ENCODE peak calls at places on chromosomes 2 and 18, in eight cellular contexts. One of them, this sample, is unnamed.

GRCh38 chr2:237440819-237441281 is 26.9 kb upstream of the COL6A3 start:
- DNase-seq in cardiac fibroblast: no peak
- DNase-seq in 8988T: no peak
- DNase-seq in ACHN: no peak
- DNase-seq in stimulated activated CD4-positive, alpha-beta T cell treated with anti-CD3 and anti-CD28 coated beads, Interleukin-15, amount 100 ng/mL, for 24 hours: peak; percentile 78
- DNase-seq in kidney glomerular epithelial cell: no peak
- DNase-seq in neural crest cell: no peak
- DNase-seq in iris pigment epithelial cell: no peak
- DNase-seq in this sample: no peak

GRCh38 chr2:2590796-2591541 is 259.9 kb upstream of the MYT1L start:
- DNase-seq in cardiac fibroblast: no peak
- DNase-seq in 8988T: no peak
- DNase-seq in ACHN: no peak
- DNase-seq in stimulated activated CD4-positive, alpha-beta T cell treated with anti-CD3 and anti-CD28 coated beads, Interleukin-15, amount 100 ng/mL, for 24 hours: no peak
- DNase-seq in kidney glomerular epithelial cell: no peak
- DNase-seq in neural crest cell: no peak
- DNase-seq in iris pigment epithelial cell: no peak
- DNase-seq in this sample: no peak

GRCh38 chr2:65869286-65869685 is 436.9 kb upstream of the SPRED2 start:
- DNase-seq in cardiac fibroblast: no peak
- DNase-seq in 8988T: no peak
- DNase-seq in ACHN: no peak
- DNase-seq in stimulated activated CD4-positive, alpha-beta T cell treated with anti-CD3 and anti-CD28 coated beads, Interleukin-15, amount 100 ng/mL, for 24 hours: no peak
- DNase-seq in kidney glomerular epithelial cell: no peak
- DNase-seq in neural crest cell: no peak
- DNase-seq in iris pigment epithelial cell: no peak
- DNase-seq in this sample: no peak

GRCh38 chr18:45255142-45255890 is 360.0 kb upstream of the SLC14A2 start:
- DNase-seq in cardiac fibroblast: peak; percentile 89
- DNase-seq in 8988T: no peak
- DNase-seq in ACHN: no peak
- DNase-seq in stimulated activated CD4-positive, alpha-beta T cell treated with anti-CD3 and anti-CD28 coated beads, Interleukin-15, amount 100 ng/mL, for 24 hours: no peak
- DNase-seq in kidney glomerular epithelial cell: peak; percentile 47
- DNase-seq in neural crest cell: no peak
- DNase-seq in iris pigment epithelial cell: peak; percentile 89
- DNase-seq in this sample: no peak

GRCh38 chr18:8654482-8655451 is 45.5 kb downstream of the RAB12 start:
- DNase-seq in cardiac fibroblast: peak; percentile 37
- DNase-seq in 8988T: no peak
- DNase-seq in ACHN: peak; percentile 39
- DNase-seq in stimulated activated CD4-positive, alpha-beta T cell treated with anti-CD3 and anti-CD28 coated beads, Interleukin-15, amount 100 ng/mL, for 24 hours: no peak
- DNase-seq in kidney glomerular epithelial cell: peak; percentile 57
- DNase-seq in neural crest cell: no peak
- DNase-seq in iris pigment epithelial cell: no peak
- DNase-seq in this sample: no peak

GRCh38 chr2:162127422-162127821 is 24.6 kb downstream of the GCG start:
- DNase-seq in cardiac fibroblast: no peak
- DNase-seq in 8988T: no peak
- DNase-seq in ACHN: no peak
- DNase-seq in stimulated activated CD4-positive, alpha-beta T cell treated with anti-CD3 and anti-CD28 coated beads, Interleukin-15, amount 100 ng/mL, for 24 hours: no peak
- DNase-seq in kidney glomerular epithelial cell: no peak
- DNase-seq in neural crest cell: no peak
- DNase-seq in iris pigment epithelial cell: no peak
- DNase-seq in this sample: no peak

GRCh38 chr18:58842978-58843661 is 21.6 kb upstream of the ZNF532 start:
- DNase-seq in cardiac fibroblast: no peak
- DNase-seq in 8988T: no peak
- DNase-seq in ACHN: no peak
- DNase-seq in stimulated activated CD4-positive, alpha-beta T cell treated with anti-CD3 and anti-CD28 coated beads, Interleukin-15, amount 100 ng/mL, for 24 hours: no peak
- DNase-seq in kidney glomerular epithelial cell: no peak
- DNase-seq in neural crest cell: no peak
- DNase-seq in iris pigment epithelial cell: no peak
- DNase-seq in this sample: no peak

GRCh38 chr2:221482581-221483140 is 89.4 kb downstream of the EPHA4 start:
- DNase-seq in cardiac fibroblast: no peak
- DNase-seq in 8988T: no peak
- DNase-seq in ACHN: no peak
- DNase-seq in stimulated activated CD4-positive, alpha-beta T cell treated with anti-CD3 and anti-CD28 coated beads, Interleukin-15, amount 100 ng/mL, for 24 hours: no peak
- DNase-seq in kidney glomerular epithelial cell: no peak
- DNase-seq in neural crest cell: no peak
- DNase-seq in iris pigment epithelial cell: no peak
- DNase-seq in this sample: no peak

GRCh38 chr2:172262486-172262885 is 159.8 kb upstream of the DLX2 start:
- DNase-seq in cardiac fibroblast: no peak
- DNase-seq in 8988T: no peak
- DNase-seq in ACHN: no peak
- DNase-seq in stimulated activated CD4-positive, alpha-beta T cell treated with anti-CD3 and anti-CD28 coated beads, Interleukin-15, amount 100 ng/mL, for 24 hours: no peak
- DNase-seq in kidney glomerular epithelial cell: no peak
- DNase-seq in neural crest cell: no peak
- DNase-seq in iris pigment epithelial cell: no peak
- DNase-seq in this sample: no peak

GRCh38 chr18:42182728-42183700 is 228.0 kb downstream of the PIK3C3 start:
- DNase-seq in cardiac fibroblast: no peak
- DNase-seq in 8988T: no peak
- DNase-seq in ACHN: peak; percentile 38
- DNase-seq in stimulated activated CD4-positive, alpha-beta T cell treated with anti-CD3 and anti-CD28 coated beads, Interleukin-15, amount 100 ng/mL, for 24 hours: no peak
- DNase-seq in kidney glomerular epithelial cell: peak; percentile 84
- DNase-seq in neural crest cell: no peak
- DNase-seq in iris pigment epithelial cell: peak; percentile 14
- DNase-seq in this sample: no peak

GRCh38 chr2:70089220-70089945 is 2.1 kb downstream of the PCBP1 start:
- DNase-seq in cardiac fibroblast: peak; percentile 39
- DNase-seq in 8988T: no peak
- DNase-seq in ACHN: no peak
- DNase-seq in stimulated activated CD4-positive, alpha-beta T cell treated with anti-CD3 and anti-CD28 coated beads, Interleukin-15, amount 100 ng/mL, for 24 hours: peak; percentile 69
- DNase-seq in kidney glomerular epithelial cell: no peak
- DNase-seq in neural crest cell: no peak
- DNase-seq in iris pigment epithelial cell: peak; percentile 25
- DNase-seq in this sample: no peak

GRCh38 chr2:230830428-230830827 is 34.3 kb upstream of the ITM2C start:
- DNase-seq in cardiac fibroblast: no peak
- DNase-seq in 8988T: no peak
- DNase-seq in ACHN: no peak
- DNase-seq in stimulated activated CD4-positive, alpha-beta T cell treated with anti-CD3 and anti-CD28 coated beads, Interleukin-15, amount 100 ng/mL, for 24 hours: no peak
- DNase-seq in kidney glomerular epithelial cell: no peak
- DNase-seq in neural crest cell: no peak
- DNase-seq in iris pigment epithelial cell: no peak
- DNase-seq in this sample: no peak

GRCh38 chr2:236928353-236929153 is 157.1 kb upstream of the COPS8 start:
- DNase-seq in cardiac fibroblast: no peak
- DNase-seq in 8988T: no peak
- DNase-seq in ACHN: peak; percentile 17
- DNase-seq in stimulated activated CD4-positive, alpha-beta T cell treated with anti-CD3 and anti-CD28 coated beads, Interleukin-15, amount 100 ng/mL, for 24 hours: no peak
- DNase-seq in kidney glomerular epithelial cell: no peak
- DNase-seq in neural crest cell: no peak
- DNase-seq in iris pigment epithelial cell: no peak
- DNase-seq in this sample: no peak

GRCh38 chr18:76892832-76893231 is 70.5 kb downstream of the ZNF236 start:
- DNase-seq in cardiac fibroblast: no peak
- DNase-seq in 8988T: no peak
- DNase-seq in ACHN: no peak
- DNase-seq in stimulated activated CD4-positive, alpha-beta T cell treated with anti-CD3 and anti-CD28 coated beads, Interleukin-15, amount 100 ng/mL, for 24 hours: no peak
- DNase-seq in kidney glomerular epithelial cell: no peak
- DNase-seq in neural crest cell: no peak
- DNase-seq in iris pigment epithelial cell: no peak
- DNase-seq in this sample: no peak

GRCh38 chr2:180010701-180011100 is 3.6 kb upstream of the CWC22 start:
- DNase-seq in cardiac fibroblast: no peak
- DNase-seq in 8988T: no peak
- DNase-seq in ACHN: no peak
- DNase-seq in stimulated activated CD4-positive, alpha-beta T cell treated with anti-CD3 and anti-CD28 coated beads, Interleukin-15, amount 100 ng/mL, for 24 hours: no peak
- DNase-seq in kidney glomerular epithelial cell: no peak
- DNase-seq in neural crest cell: no peak
- DNase-seq in iris pigment epithelial cell: no peak
- DNase-seq in this sample: no peak

GRCh38 chr2:65064728-65065552 is 8.7 kb downstream of the CEP68 start:
- DNase-seq in cardiac fibroblast: peak; percentile 95
- DNase-seq in 8988T: no peak
- DNase-seq in ACHN: peak; percentile 74
- DNase-seq in stimulated activated CD4-positive, alpha-beta T cell treated with anti-CD3 and anti-CD28 coated beads, Interleukin-15, amount 100 ng/mL, for 24 hours: peak; percentile 46
- DNase-seq in kidney glomerular epithelial cell: peak; percentile 50
- DNase-seq in neural crest cell: no peak
- DNase-seq in iris pigment epithelial cell: peak; percentile 90
- DNase-seq in this sample: no peak

GRCh38 chr2:20027260-20027677 is 14.8 kb upstream of the MATN3 start:
- DNase-seq in cardiac fibroblast: peak; percentile 33
- DNase-seq in 8988T: no peak
- DNase-seq in ACHN: no peak
- DNase-seq in stimulated activated CD4-positive, alpha-beta T cell treated with anti-CD3 and anti-CD28 coated beads, Interleukin-15, amount 100 ng/mL, for 24 hours: no peak
- DNase-seq in kidney glomerular epithelial cell: no peak
- DNase-seq in neural crest cell: no peak
- DNase-seq in iris pigment epithelial cell: no peak
- DNase-seq in this sample: no peak

GRCh38 chr18:63917831-63918230 is 10.1 kb downstream of the SERPINB10 start:
- DNase-seq in cardiac fibroblast: no peak
- DNase-seq in 8988T: no peak
- DNase-seq in ACHN: no peak
- DNase-seq in stimulated activated CD4-positive, alpha-beta T cell treated with anti-CD3 and anti-CD28 coated beads, Interleukin-15, amount 100 ng/mL, for 24 hours: no peak
- DNase-seq in kidney glomerular epithelial cell: no peak
- DNase-seq in neural crest cell: no peak
- DNase-seq in iris pigment epithelial cell: no peak
- DNase-seq in this sample: no peak